ENCODE peak calls at places on chromosomes 16 and 17, in nine cellular contexts. U is EL, R is GM19239, O is T-helper 9 cell, D is HEK293T, B is astrocyte of the cerebellum, G is fibroblast of gingiva, F is left kidney, C is GM03348. M is an unnamed sample.

GRCh38 chr17:76538281-76538931 is 897 bp upstream of the CYGB start:
- DNase-seq in U (no peak), R (no peak), O (no peak), D (no peak), B (no peak), G (no peak), F (peak), C (no peak), M (no peak)

GRCh38 chr16:81939164-81940067 is 71.9 kb downstream of the SDR42E1 start:
- DNase-seq in U (no peak), R (no peak), O (no peak), D (no peak), B (no peak), G (no peak), F (peak), C (no peak), M (no peak)

GRCh38 chr16:24073321-24073720 is 182.8 kb upstream of the CACNG3 start:
- DNase-seq in U (no peak), R (no peak), O (no peak), D (no peak), B (no peak), G (no peak), F (no peak), C (no peak), M (no peak)

GRCh38 chr16:89536886-89537548 is 23.5 kb upstream of the RPL13 start:
- DNase-seq in U (no peak), R (no peak), O (no peak), D (no peak), B (no peak), G (peak), F (no peak), C (no peak), M (peak)

GRCh38 chr16:72241930-72242329 is 70.0 kb upstream of the PMFBP1 start:
- DNase-seq in U (peak), R (no peak), O (no peak), D (peak), B (peak), G (peak), F (peak), C (peak), M (peak)

GRCh38 chr17:17104494-17104893 is 62.2 kb downstream of the MPRIP start:
- DNase-seq in U (no peak), R (no peak), O (no peak), D (no peak), B (no peak), G (no peak), F (no peak), C (no peak), M (no peak)

GRCh38 chr16:27287887-27288286 is 19.3 kb upstream of the NSMCE1 start:
- DNase-seq in U (no peak), R (no peak), O (no peak), D (no peak), B (no peak), G (no peak), F (no peak), C (no peak), M (no peak)

GRCh38 chr17:75818326-75818885 is 25.8 kb downstream of the UNC13D start:
- DNase-seq in U (no peak), R (no peak), O (no peak), D (no peak), B (no peak), G (no peak), F (no peak), C (no peak), M (no peak)

GRCh38 chr16:81651758-81652718 is 127.1 kb upstream of the PLCG2 start:
- DNase-seq in U (no peak), R (no peak), O (no peak), D (no peak), B (no peak), G (no peak), F (peak), C (no peak), M (no peak)

GRCh38 chr17:66524848-66525247 is 222.4 kb downstream of the PRKCA start:
- DNase-seq in U (no peak), R (no peak), O (no peak), D (no peak), B (no peak), G (no peak), F (no peak), C (no peak), M (no peak)

GRCh38 chr17:61478026-61478789 is 26.0 kb downstream of the TBX4 start:
- DNase-seq in U (no peak), R (no peak), O (no peak), D (no peak), B (no peak), G (no peak), F (no peak), C (no peak), M (no peak)

GRCh38 chr17:41959336-41960095 is 7.1 kb upstream of the CNP start:
- DNase-seq in U (peak), R (no peak), O (no peak), D (peak), B (peak), G (peak), F (peak), C (peak), M (peak)

GRCh38 chr17:48722201-48722907 is at the start of gene PRAC1:
- DNase-seq in U (no peak), R (no peak), O (no peak), D (no peak), B (no peak), G (no peak), F (peak), C (no peak), M (no peak)

GRCh38 chr17:8304181-8304910 is 5.7 kb upstream of the ARHGEF15 start:
- DNase-seq in U (no peak), R (no peak), O (no peak), D (no peak), B (no peak), G (no peak), F (peak), C (no peak), M (no peak)

GRCh38 chr16:55567382-55567781 is 898 bp downstream of the CAPNS2 start:
- DNase-seq in U (peak), R (no peak), O (no peak), D (no peak), B (no peak), G (peak), F (no peak), C (peak), M (peak)